ENCODE peak calls at places on chromosomes 13 and 19, in five cellular contexts. J is activated T-helper 2 cell treated with anti-CD3 and anti-CD28 coated beads, Interferon-gamma antibody, Interleukin-2, Interleukin-4, amounts not matched to agents 10 μg/mL and 5 μg/mL and 100 μg/mL, durations not matched to agents 14 hours and 24 hours and 36 hours; M is stimulated activated CD8-positive, alpha-beta memory T cell treated with anti-CD3 and anti-CD28 coated beads, Interleukin-2, amount 100 ng/mL, for 48 hours; Y is HCEC 1CT; Q is cardiac fibroblast. R is an unnamed sample.

GRCh38 chr13:46751811-46752635 is 44.9 kb downstream of the ESD start:
- DNase-seq in Y (peak), J (peak), M (peak), Q (peak), R (no peak)

GRCh38 chr19:6056282-6056741 is 54.0 kb downstream of the RFX2 start:
- DNase-seq in J (no peak), Y (no peak), Q (no peak), M (no peak), R (no peak)

GRCh38 chr19:34808566-34808965 is 35.6 kb upstream of the ZNF599 start:
- DNase-seq in J (no peak), Y (peak), M (no peak), Q (peak), R (no peak)

GRCh38 chr19:294819-295686 is 3.9 kb upstream of the PLPP2 start:
- DNase-seq in J (peak), Y (no peak), Q (peak), M (peak), R (peak)

GRCh38 chr19:17160908-17161307 is 54.2 kb upstream of the USE1 start:
- DNase-seq in J (no peak), Q (no peak), M (no peak), Y (no peak), R (no peak)

GRCh38 chr13:81760316-81760715 is 1419.4 kb upstream of the SPRY2 start:
- DNase-seq in Y (no peak), M (no peak), Q (no peak), J (no peak), R (no peak)

GRCh38 chr19:16366433-16367268 is 42.0 kb downstream of the KLF2 start:
- DNase-seq in J (peak), Y (no peak), Q (no peak), M (no peak), R (peak)

GRCh38 chr19:2055871-2056809 is 5.1 kb upstream of the MKNK2 start:
- DNase-seq in J (no peak), Y (peak), M (no peak), Q (peak), R (no peak)

GRCh38 chr13:113058129-113058987 is 47.2 kb upstream of the F7 start:
- DNase-seq in M (no peak), Q (no peak), J (no peak), Y (no peak), R (no peak)

GRCh38 chr13:100608906-100609305 is 20.3 kb upstream of the GGACT start:
- DNase-seq in Q (peak), J (peak), M (no peak), Y (no peak), R (peak)

GRCh38 chr13:28544026-28544425 is 49.1 kb upstream of the FLT1 start:
- DNase-seq in Y (no peak), Q (peak), J (no peak), M (no peak), R (no peak)

R was measured in GM13976.